ENCODE peak calls at places on chromosome 7, in ten cellular contexts. S is right lobe of liver; A is NT2/D1; R is effector memory CD8-positive, alpha-beta T cell; N is Right ventricle myocardium superior; P is CD8-positive, alpha-beta T cell; E is GM04503; D is lower lobe of right lung; J is GM12891; L is EH. K is an unnamed sample.

GRCh38 chr7:4833691-4834600 is 27.9 kb downstream of the PAPOLB start:
- DNase-seq in S (no peak), A (no peak), R (no peak), N (peak), P (no peak), E (no peak), D (peak), J (no peak), L (no peak), K (no peak)

GRCh38 chr7:27166475-27167169 is 1.3 kb upstream of the HOXA9 start:
- DNase-seq in S (no peak), A (no peak), R (no peak), N (peak), P (no peak), E (no peak), D (peak), J (no peak), L (peak), K (no peak)

GRCh38 chr7:44046321-44047061 is 2.0 kb downstream of the DBNL start:
- DNase-seq in S (no peak), A (no peak), R (peak), N (no peak), P (no peak), E (no peak), D (no peak), J (no peak), L (no peak), K (no peak)

GRCh38 chr7:31933481-31933880 is 136.7 kb downstream of the PDE1C start:
- DNase-seq in S (no peak), A (no peak), R (no peak), N (no peak), P (no peak), E (peak), D (no peak), J (no peak), L (peak), K (no peak)

GRCh38 chr7:5627745-5628547 is 153.5 kb downstream of the RNF216 start:
- DNase-seq in S (no peak), A (no peak), R (no peak), N (peak), P (no peak), E (no peak), D (no peak), J (no peak), L (no peak), K (no peak)

GRCh38 chr7:41046221-41046761 is 656.6 kb downstream of the INHBA start:
- DNase-seq in S (no peak), A (no peak), R (no peak), N (peak), P (no peak), E (no peak), D (no peak), J (no peak), L (peak), K (no peak)

GRCh38 chr7:51789494-51789893 is 472.9 kb upstream of the COBL start:
- DNase-seq in S (no peak), A (peak), R (no peak), N (no peak), P (no peak), E (no peak), D (no peak), J (no peak), L (no peak), K (no peak)

GRCh38 chr7:36651404-36651803 is 72.9 kb downstream of the AOAH start:
- DNase-seq in S (no peak), A (no peak), R (no peak), N (no peak), P (no peak), E (peak), D (no peak), J (no peak), L (peak), K (no peak)

GRCh38 chr7:75563171-75563570 is 71.1 kb downstream of the SPDYE5 start:
- DNase-seq in S (no peak), A (no peak), R (no peak), N (no peak), P (no peak), E (no peak), D (no peak), J (no peak), L (no peak), K (no peak)

GRCh38 chr7:129453510-129454248 is 19.4 kb downstream of the STRIP2 start:
- DNase-seq in S (no peak), A (no peak), R (no peak), N (no peak), P (no peak), E (no peak), D (no peak), J (no peak), L (no peak), K (no peak)

GRCh38 chr7:79453558-79454324 is at the start of gene MAGI2:
- DNase-seq in S (peak), A (no peak), R (no peak), N (peak), P (no peak), E (peak), D (peak), J (no peak), L (peak), K (no peak)

GRCh38 chr7:46955526-46955925 is 626.4 kb downstream of the TNS3 start:
- DNase-seq in S (no peak), A (no peak), R (no peak), N (no peak), P (no peak), E (no peak), D (no peak), J (no peak), L (no peak), K (no peak)

GRCh38 chr7:116780966-116781365 is 81.4 kb upstream of the CAPZA2 start:
- DNase-seq in S (no peak), A (no peak), R (no peak), N (no peak), P (no peak), E (no peak), D (peak), J (no peak), L (no peak), K (no peak)

GRCh38 chr7:66267249-66267648 is 62.1 kb downstream of the TPST1 start:
- DNase-seq in S (no peak), A (no peak), R (no peak), N (no peak), P (no peak), E (peak), D (no peak), J (no peak), L (peak), K (no peak)

GRCh38 chr7:88758355-88759215 is 915 bp upstream of the ZNF804B start:
- DNase-seq in S (peak), A (peak), R (no peak), N (peak), P (no peak), E (no peak), D (no peak), J (no peak), L (peak), K (no peak)

GRCh38 chr7:70810558-70811139 is 321.3 kb upstream of the GALNT17 start:
- DNase-seq in S (no peak), A (no peak), R (no peak), N (no peak), P (no peak), E (no peak), D (no peak), J (no peak), L (no peak), K (no peak)

GRCh38 chr7:46814516-46815250 is 767.2 kb downstream of the TNS3 start:
- DNase-seq in S (no peak), A (no peak), R (no peak), N (no peak), P (no peak), E (peak), D (no peak), J (no peak), L (peak), K (no peak)

GRCh38 chr7:74481458-74482324 is 28.0 kb downstream of the GTF2IRD1 start:
- DNase-seq in S (no peak), A (no peak), R (no peak), N (no peak), P (no peak), E (no peak), D (no peak), J (no peak), L (no peak), K (no peak)

GRCh38 chr7:132930881-132931280 is 151.0 kb downstream of the CHCHD3 start:
- DNase-seq in S (no peak), A (peak), R (no peak), N (no peak), P (no peak), E (no peak), D (no peak), J (no peak), L (peak), K (no peak)

K was measured in T-helper 17 cell.